ENCODE peak calls at places on chromosomes 12 and 14, in six cellular contexts. X is transverse colon, N is Panc1, K is H9, J is NCI-H2029, M is NCI-H524. C is an unnamed sample.

GRCh38 chr12:33649992-33650391 is 210.4 kb upstream of the SYT10 start:
- DNase-seq in X (no peak), N (no peak), K (no peak), J (no peak), M (no peak), C (no peak)

GRCh38 chr12:65943388-65944137 is 119.3 kb downstream of the HMGA2 start:
- DNase-seq in X (no peak), N (no peak), K (no peak), J (no peak), M (peak; percentile 44), C (peak; percentile 27)

GRCh38 chr14:74702293-74702692 is 10.6 kb downstream of the AREL1 start:
- DNase-seq in X (no peak), N (no peak), K (no peak), J (no peak), M (no peak), C (no peak)

GRCh38 chr12:57201219-57201618 is 15.4 kb upstream of the NXPH4 start:
- DNase-seq in X (no peak), N (no peak), K (no peak), J (no peak), M (no peak), C (no peak)

GRCh38 chr12:118053071-118053985 is 7.7 kb downstream of the WSB2 start:
- DNase-seq in X (no peak), N (no peak), K (no peak), J (no peak), M (no peak), C (no peak)

GRCh38 chr14:61486930-61487495 is 165.6 kb downstream of the PRKCH start:
- DNase-seq in X (no peak), N (no peak), K (no peak), J (no peak), M (no peak), C (no peak)

GRCh38 chr14:32217301-32217700 is 14.2 kb upstream of the RNU6-8 start:
- DNase-seq in X (no peak), N (no peak), K (no peak), J (peak; percentile 99), M (peak; percentile 95), C (no peak)

GRCh38 chr12:47686645-47687240 is 19.1 kb downstream of the RPAP3 start:
- DNase-seq in X (no peak), N (no peak), K (no peak), J (no peak), M (peak; percentile 26), C (peak; percentile 81)

GRCh38 chr14:90678846-90679362 is 137.3 kb downstream of the TTC7B start:
- DNase-seq in X (no peak), N (no peak), K (no peak), J (no peak), M (no peak), C (no peak)

C was measured in adipocyte.